ENCODE peak calls at places on chromosome 13, in six cellular contexts. R, H, O, Q, G and S are unnamed samples.

GRCh38 chr13:107211073-107211472 is 643.1 kb upstream of the ARGLU1 start:
- DNase-seq in R (peak; percentile 8), H (peak; percentile 62), O (peak; percentile 96), Q (peak; percentile 66), G (peak; percentile 70), S (peak; percentile 24)

GRCh38 chr13:111469450-111469849 is 149.0 kb downstream of the TEX29 start:
- DNase-seq in R (no peak), H (no peak), O (no peak), Q (no peak), G (no peak), S (no peak)

GRCh38 chr13:106352850-106353249 is 182.6 kb downstream of the EFNB2 start:
- DNase-seq in R (no peak), H (no peak), O (no peak), Q (no peak), G (no peak), S (no peak)

GRCh38 chr13:51767100-51767499 is 36.9 kb downstream of the DHRS12 start:
- DNase-seq in R (no peak), H (no peak), O (peak; percentile 3), Q (no peak), G (no peak), S (no peak)

GRCh38 chr13:44293354-44293753 is 80.3 kb upstream of the SERP2 start:
- DNase-seq in R (no peak), H (no peak), O (no peak), Q (no peak), G (no peak), S (no peak)

GRCh38 chr13:47175172-47175806 is 278.4 kb upstream of the HTR2A start:
- DNase-seq in R (no peak), H (no peak), O (no peak), Q (peak; percentile 93), G (no peak), S (no peak)

GRCh38 chr13:97367427-97367826 is 66.5 kb upstream of the RAP2A start:
- DNase-seq in R (no peak), H (no peak), O (no peak), Q (peak; percentile 85), G (no peak), S (no peak)

GRCh38 chr13:39773833-39774232 is 118.4 kb downstream of the COG6 start:
- DNase-seq in R (no peak), H (no peak), O (no peak), Q (peak; percentile 38), G (no peak), S (no peak)

GRCh38 chr13:87661471-87661870 is 9.7 kb upstream of the SLITRK5 start:
- DNase-seq in R (no peak), H (no peak), O (peak; percentile 96), Q (peak; percentile 18), G (no peak), S (no peak)

GRCh38 chr13:64798422-64798821 is 2431.7 kb downstream of the PCDH9 start:
- DNase-seq in R (no peak), H (no peak), O (no peak), Q (no peak), G (no peak), S (no peak)

GRCh38 chr13:32019612-32020233 is 11.9 kb upstream of the FRY start:
- DNase-seq in R (no peak), H (no peak), O (peak; percentile 69), Q (peak; percentile 42), G (peak; percentile 47), S (peak; percentile 15)

GRCh38 chr13:108342369-108343289 is 73.1 kb downstream of the TNFSF13B start:
- DNase-seq in R (no peak), H (no peak), O (peak; percentile 47), Q (peak; percentile 1), G (no peak), S (no peak)

GRCh38 chr13:111283991-111284390 is 36.5 kb upstream of the TEX29 start:
- DNase-seq in R (no peak), H (no peak), O (no peak), Q (no peak), G (no peak), S (no peak)

GRCh38 chr13:110801044-110801443 is 87.5 kb downstream of the ING1 start:
- DNase-seq in R (no peak), H (no peak), O (peak; percentile 14), Q (no peak), G (no peak), S (no peak)

GRCh38 chr13:45419945-45420344 is 1.8 kb upstream of the SLC25A30 start:
- DNase-seq in R (no peak), H (no peak), O (no peak), Q (no peak), G (no peak), S (no peak)

GRCh38 chr13:107301724-107302374 is 733.9 kb upstream of the ARGLU1 start:
- DNase-seq in R (no peak), H (no peak), O (peak; percentile 34), Q (peak; percentile 1), G (no peak), S (no peak)

GRCh38 chr13:99425485-99426341 is 75.6 kb upstream of the TM9SF2 start:
- DNase-seq in R (peak; percentile 58), H (no peak), O (no peak), Q (no peak), G (no peak), S (peak; percentile 57)

GRCh38 chr13:49456156-49456555 is 12.1 kb downstream of the SETDB2 start:
- DNase-seq in R (no peak), H (no peak), O (no peak), Q (no peak), G (no peak), S (no peak)

GRCh38 chr13:68009546-68009945 is 779.4 kb upstream of the PCDH9 start:
- DNase-seq in R (no peak), H (no peak), O (no peak), Q (no peak), G (no peak), S (no peak)

GRCh38 chr13:71685072-71685471 is 181.9 kb downstream of the DACH1 start:
- DNase-seq in R (no peak), H (no peak), O (no peak), Q (no peak), G (no peak), S (no peak)

GRCh38 chr13:42487221-42487620 is 86.7 kb upstream of the TNFSF11 start:
- DNase-seq in R (no peak), H (no peak), O (no peak), Q (no peak), G (no peak), S (no peak)